ENCODE peak calls at places on chromosomes 7 and 10, in five cellular contexts. C is CD8-positive, alpha-beta memory T cell; Z is stomach; W is ovary; F is tibial nerve. R is an unnamed sample.

GRCh38 chr10:73553316-73553715 is 37.8 kb downstream of the USP54 start:
- DNase-seq in C (no peak), Z (no peak), W (no peak), F (peak; percentile 61), R (peak; percentile 28)

GRCh38 chr10:102009801-102010425 is 46.1 kb downstream of the ARMH3 start:
- DNase-seq in Z (peak; percentile 47), W (peak; percentile 57), F (peak; percentile 70), C (peak; percentile 50), R (peak; percentile 64)

GRCh38 chr7:96157856-96158255 is 164.0 kb downstream of the SLC25A13 start:
- DNase-seq in W (no peak), C (no peak), F (no peak), Z (no peak), R (no peak)

GRCh38 chr10:14681305-14681704 is 93.4 kb downstream of the FAM107B start:
- DNase-seq in Z (no peak), W (no peak), C (no peak), F (no peak), R (no peak)

GRCh38 chr10:124150189-124150806 is 56.9 kb upstream of the CHST15 start:
- DNase-seq in C (no peak), F (no peak), W (no peak), Z (no peak), R (no peak)

GRCh38 chr10:131870831-131871672 is 29.8 kb upstream of the PPP2R2D start:
- DNase-seq in C (no peak), W (no peak), Z (no peak), F (no peak), R (no peak)

GRCh38 chr10:48814933-48815332 is 124.7 kb downstream of the LRRC18 start:
- DNase-seq in F (no peak), C (no peak), Z (no peak), W (no peak), R (no peak)

GRCh38 chr10:122376364-122376961 is 2.0 kb downstream of the PLEKHA1 start:
- DNase-seq in F (no peak), Z (no peak), W (no peak), C (no peak), R (no peak)

GRCh38 chr7:129160161-129160911 is 15.8 kb downstream of the TSPAN33 start:
- DNase-seq in C (no peak), F (no peak), W (no peak), Z (no peak), R (peak; percentile 20)

GRCh38 chr7:33845991-33846509 is 59.3 kb upstream of the BMPER start:
- DNase-seq in Z (peak; percentile 48), W (peak; percentile 50), F (no peak), C (no peak), R (peak; percentile 35)

GRCh38 chr7:141468341-141468740 is 82.9 kb upstream of the AGK start:
- DNase-seq in C (no peak), W (no peak), F (no peak), Z (no peak), R (no peak)
- H3K4me1 ChIP-seq in C (no peaks in the 10 kb centered on the region), W (no peaks in the 10 kb centered on the region), F (no peaks in the 10 kb centered on the region), Z (no peaks in the 10 kb centered on the region), R (no peaks in the 10 kb centered on the region)

GRCh38 chr10:113920819-113921345 is 66.4 kb downstream of the NHLRC2 start:
- DNase-seq in W (no peak), Z (no peak), C (no peak), F (no peak), R (no peak)
- H3K27ac ChIP-seq in W (no peak overlapping the region), Z (no peak overlapping the region), C (no peak overlapping the region), F (no peak overlapping the region), R (no peak overlapping the region)

GRCh38 chr10:50540069-50540825 is 83.5 kb downstream of the SGMS1 start:
- DNase-seq in F (no peak), W (no peak), C (no peak), Z (no peak), R (no peak)
- H3K4me1 ChIP-seq in F (no peaks in the 10 kb centered on the region), W (peaks cover 9% of the 10 kb centered on the region), C (peaks cover 34% of the 10 kb centered on the region), Z (peaks cover 10% of the 10 kb centered on the region), R (peaks cover 16% of the 10 kb centered on the region)

GRCh38 chr10:96588060-96588554 is 1.3 kb upstream of the TM9SF3 start:
- DNase-seq in W (no peak), Z (no peak), C (no peak), F (no peak), R (peak; percentile 28)
- H3K27ac ChIP-seq in W (peak overlapping the region; percentile 99), Z (peak overlapping the region; percentile 98), C (peak overlapping the region; percentile 98), F (peak overlapping the region; percentile 99), R (peak overlapping the region; percentile 98)

DNA sequence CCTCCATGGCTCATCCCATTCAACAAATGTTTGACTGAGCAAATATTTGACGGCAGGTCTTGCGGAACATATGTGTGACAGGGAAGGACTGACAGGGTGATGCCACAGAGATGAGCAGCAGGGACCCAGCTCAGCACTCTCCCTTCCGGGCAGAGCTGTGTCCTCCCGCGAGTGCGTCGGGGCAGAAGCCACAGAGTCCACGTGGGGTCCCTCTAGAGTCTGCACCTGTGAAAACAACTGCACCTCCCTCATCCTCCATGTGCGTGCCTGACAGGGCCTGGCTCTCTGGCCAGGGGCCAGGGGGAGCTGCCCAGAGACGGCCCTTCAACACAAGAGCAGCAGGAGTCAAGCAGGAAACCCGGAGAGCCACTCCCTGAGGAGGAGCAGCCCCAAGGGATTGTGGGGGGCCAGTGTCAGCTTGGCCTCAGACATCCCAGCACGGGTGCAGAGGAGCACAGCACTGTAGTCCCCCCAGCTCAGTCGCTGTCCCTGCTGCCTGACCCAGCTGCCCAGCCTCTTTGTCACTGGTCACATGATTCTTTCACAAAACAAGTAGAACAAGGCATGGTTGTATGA is 83.6 kb upstream of the TMEM72 start:
- DNase-seq in C (no peak), W (no peak), Z (no peak), F (no peak), R (no peak)
- H3K4me1 ChIP-seq in C (no peaks in the 10 kb centered on the region), W (peaks cover 5% of the 10 kb centered on the region), Z (no peaks in the 10 kb centered on the region), F (no peaks in the 10 kb centered on the region), R (no peaks in the 10 kb centered on the region)

GRCh38 chr7:2838451-2838850 is 5.7 kb downstream of the GNA12 start:
- DNase-seq in F (no peak), Z (no peak), C (no peak), W (no peak), R (no peak)
- H3K27ac ChIP-seq in F (peak overlapping the region; percentile 23), Z (no peak overlapping the region), C (no peak overlapping the region), W (no peak overlapping the region), R (no peak overlapping the region)

R was measured in body of pancreas.